ENCODE peak calls at places on chromosomes 11 and 22, in five cellular contexts. G, L, R, Q and B are unnamed samples.

GRCh38 chr22:32518848-32519247 is 44.2 kb downstream of the FBXO7 start:
- DNase-seq in Q (no peak), L (no peak), R (no peak), G (peak), B (no peak)

GRCh38 chr11:35722641-35723040 is 60.1 kb downstream of the TRIM44 start:
- DNase-seq in G (no peak), R (no peak), L (no peak), Q (no peak), B (no peak)

GRCh38 chr11:93196816-93197382 is 892 bp downstream of the SLC36A4 start:
- DNase-seq in R (no peak), L (no peak), Q (no peak), G (no peak), B (no peak)

GRCh38 chr22:44181912-44182590 is 1.3 kb downstream of the PARVG start:
- DNase-seq in R (peak), Q (no peak), L (no peak), G (peak), B (no peak)

GRCh38 chr11:79087238-79087956 is 353.4 kb downstream of the TENM4 start:
- DNase-seq in L (peak), Q (no peak), R (no peak), G (no peak), B (no peak)

GRCh38 chr11:9962722-9963121 is 298.8 kb downstream of the SWAP70 start:
- DNase-seq in G (no peak), R (no peak), L (peak), Q (no peak), B (no peak)

GRCh38 chr11:96102664-96103068 is 178.8 kb upstream of the MTMR2 start:
- DNase-seq in Q (no peak), R (no peak), L (peak), G (no peak), B (no peak)

GRCh38 chr11:45028921-45029680 is 78.4 kb upstream of the TP53I11 start:
- DNase-seq in G (no peak), Q (no peak), R (no peak), L (no peak), B (no peak)

GRCh38 chr22:40529817-40530216 is 106.7 kb downstream of the MRTFA start:
- DNase-seq in Q (no peak), G (no peak), L (no peak), R (no peak), B (no peak)

GRCh38 chr22:47561766-47562165 is 799.3 kb downstream of the TBC1D22A start:
- DNase-seq in L (no peak), Q (no peak), R (no peak), G (no peak), B (no peak)

GRCh38 chr11:44110231-44110679 is 14.8 kb downstream of the EXT2 start:
- DNase-seq in L (peak), G (peak), Q (no peak), R (peak), B (peak)

GRCh38 chr11:101336155-101336554 is 206.5 kb upstream of the PGR start:
- DNase-seq in G (no peak), L (no peak), Q (no peak), R (no peak), B (no peak)

GRCh38 chr11:63530021-63530420 is 6.6 kb upstream of the PLAAT4 start:
- DNase-seq in G (no peak), R (no peak), L (no peak), Q (no peak), B (no peak)

GRCh38 chr22:26648761-26649363 is 8.5 kb upstream of the MIAT start:
- DNase-seq in R (no peak), G (no peak), Q (no peak), L (no peak), B (no peak)

GRCh38 chr22:49301398-49302149 is 526.1 kb downstream of the BRD1 start:
- DNase-seq in R (peak), Q (no peak), L (no peak), G (no peak), B (no peak)

GRCh38 chr22:49019737-49020136 is 807.9 kb downstream of the BRD1 start:
- DNase-seq in L (no peak), Q (no peak), G (no peak), R (peak), B (no peak)

GRCh38 chr11:109033627-109034340 is 368.9 kb downstream of the DDX10 start:
- DNase-seq in G (no peak), R (no peak), Q (no peak), L (peak), B (no peak)

GRCh38 chr11:22879615-22880014 is 19.3 kb upstream of the CCDC179 start:
- DNase-seq in L (peak), Q (no peak), R (no peak), G (no peak), B (no peak)

GRCh38 chr11:120431633-120432032 is 79.9 kb upstream of the GRIK4 start:
- DNase-seq in Q (no peak), G (peak), R (no peak), L (peak), B (no peak)

GRCh38 chr11:103480421-103480820 is 371.2 kb downstream of the DYNC2H1 start:
- DNase-seq in Q (no peak), L (no peak), R (no peak), G (no peak), B (no peak)

GRCh38 chr11:77187105-77187750 is 59.2 kb downstream of the MYO7A start:
- DNase-seq in L (no peak), G (no peak), Q (no peak), R (no peak), B (no peak)

GRCh38 chr11:10978189-10978588 is 120.3 kb upstream of the ZBED5 start:
- DNase-seq in G (no peak), L (no peak), Q (no peak), R (no peak), B (no peak)

GRCh38 chr11:111604392-111605009 is 2.3 kb downstream of the SIK2 start:
- DNase-seq in G (no peak), Q (no peak), L (peak), R (no peak), B (no peak)

GRCh38 chr11:208917-209260 is 1.4 kb downstream of the RIC8A start:
- DNase-seq in Q (peak), L (no peak), R (no peak), G (no peak), B (no peak)

GRCh38 chr11:18065572-18065971 is 19.5 kb upstream of the TPH1 start:
- DNase-seq in Q (no peak), G (no peak), L (no peak), R (no peak), B (no peak)

GRCh38 chr22:49418341-49418894 is 409.3 kb downstream of the BRD1 start:
- DNase-seq in L (no peak), R (no peak), G (no peak), Q (no peak), B (no peak)

GRCh38 chr11:123183391-123184099 is 11.5 kb downstream of the CLMP start:
- DNase-seq in L (peak), Q (no peak), G (peak), R (no peak), B (no peak)